ENCODE peak calls at places on chromosomes 1 and 21, in five cellular contexts. W, Y, R, B and N are unnamed samples.

GRCh38 chr1:188170935-188171334 is 1342.2 kb downstream of the PLA2G4A start:
- DNase-seq in W (no peak), Y (no peak), R (no peak), B (no peak), N (no peak)

GRCh38 chr21:42315296-42315891 is at the start of gene TFF3:
- DNase-seq in W (peak; percentile 46), Y (peak; percentile 42), R (no peak), B (no peak), N (no peak)

GRCh38 chr1:157966034-157966671 is 27.3 kb upstream of the KIRREL1 start:
- DNase-seq in W (no peak), Y (no peak), R (no peak), B (no peak), N (no peak)

GRCh38 chr21:38797470-38797869 is 8.3 kb upstream of the ETS2 start:
- DNase-seq in W (no peak), Y (no peak), R (no peak), B (no peak), N (no peak)

GRCh38 chr1:118914379-118915161 is 73.6 kb downstream of the TBX15 start:
- DNase-seq in W (no peak), Y (no peak), R (no peak), B (no peak), N (no peak)

GRCh38 chr1:145995964-145996432 is 381 bp downstream of the TXNIP start:
- DNase-seq in W (peak; percentile 37), Y (peak; percentile 75), R (no peak), B (no peak), N (no peak)

GRCh38 chr1:173491508-173491907 is 14.4 kb downstream of the PRDX6 start:
- DNase-seq in W (no peak), Y (no peak), R (no peak), B (no peak), N (no peak)

GRCh38 chr1:171222961-171223360 is 25.3 kb upstream of the FMO1 start:
- DNase-seq in W (no peak), Y (no peak), R (no peak), B (no peak), N (no peak)

GRCh38 chr1:203306089-203306969 is 1.0 kb downstream of the BTG2 start:
- DNase-seq in W (peak; percentile 58), Y (peak; percentile 80), R (peak; percentile 63), B (no peak), N (peak; percentile 64)

GRCh38 chr21:28991861-28992525 is 684 bp downstream of the LTN1 start:
- DNase-seq in W (peak; percentile 8), Y (no peak), R (no peak), B (no peak), N (no peak)

GRCh38 chr21:46080171-46081021 is 17.5 kb upstream of the COL6A2 start:
- DNase-seq in W (no peak), Y (peak; percentile 53), R (no peak), B (no peak), N (no peak)

GRCh38 chr1:119861547-119861946 is 34.8 kb downstream of the ADAM30 start:
- DNase-seq in W (no peak), Y (no peak), R (no peak), B (no peak), N (no peak)

GRCh38 chr1:107523061-107523460 is 382.2 kb downstream of the NTNG1 start:
- DNase-seq in W (no peak), Y (no peak), R (no peak), B (no peak), N (no peak)

GRCh38 chr1:163174524-163175437 is 27.9 kb downstream of the RGS5 start:
- DNase-seq in W (peak; percentile 82), Y (peak; percentile 63), R (peak; percentile 26), B (peak; percentile 11), N (peak; percentile 18)

GRCh38 chr1:183279835-183280234 is 93.8 kb downstream of the LAMC2 start:
- DNase-seq in W (no peak), Y (no peak), R (no peak), B (no peak), N (no peak)

GRCh38 chr1:229508823-229509337 is 739 bp upstream of the NUP133 start:
- DNase-seq in W (peak; percentile 4), Y (no peak), R (no peak), B (no peak), N (no peak)

GRCh38 chr1:65069186-65069585 is 78.8 kb upstream of the AK4 start:
- DNase-seq in W (no peak), Y (no peak), R (no peak), B (no peak), N (no peak)

GRCh38 chr1:185287451-185287850 is 29.6 kb downstream of the IVNS1ABP start:
- DNase-seq in W (no peak), Y (no peak), R (no peak), B (no peak), N (no peak)

GRCh38 chr1:7517611-7518330 is 253.3 kb upstream of the VAMP3 start:
- DNase-seq in W (no peak), Y (no peak), R (no peak), B (no peak), N (no peak)

GRCh38 chr1:61605607-61606321 is 119.2 kb downstream of the TM2D1 start:
- DNase-seq in W (no peak), Y (no peak), R (no peak), B (no peak), N (no peak)

GRCh38 chr1:231153726-231154125 is 8.1 kb upstream of the TRIM67 start:
- DNase-seq in W (no peak), Y (no peak), R (no peak), B (no peak), N (no peak)

GRCh38 chr21:36126166-36126565 is 8.7 kb upstream of the CBR3 start:
- DNase-seq in W (no peak), Y (peak; percentile 28), R (no peak), B (no peak), N (no peak)

GRCh38 chr21:28776251-28776650 is 216.4 kb downstream of the LTN1 start:
- DNase-seq in W (no peak), Y (no peak), R (no peak), B (no peak), N (no peak)

GRCh38 chr1:41496080-41497055 is 11.9 kb upstream of the EDN2 start:
- DNase-seq in W (peak; percentile 96), Y (peak; percentile 76), R (no peak), B (peak; percentile 66), N (peak; percentile 25)